ENCODE peak calls at places on chromosomes 13 and 19, in nine cellular contexts. One of them, this sample, is unnamed.

GRCh38 chr19:17394891-17395415 is 957 bp upstream of the CCDC194 start:
- DNase-seq in pulmonary artery endothelial cell: no peak
- DNase-seq in GF-D8: peak
- DNase-seq in NCI-H187: no peak
- DNase-seq in stimulated activated naive CD8-positive, alpha-beta T cell treated with anti-CD3 and anti-CD28 coated beads, Interleukin-15, Interleukin-2, amounts not matched to agents 100 U/mL and 50 U/mL, for 24 hours: peak
- DNase-seq in NCI-H526: peak
- DNase-seq in non-pigmented ciliary epithelial cell: no peak
- DNase-seq in K562: peak
- DNase-seq in GM12865: peak
- DNase-seq in this sample: peak

GRCh38 chr13:31441804-31442487 is 242.2 kb downstream of the B3GLCT start:
- DNase-seq in pulmonary artery endothelial cell: no peak
- DNase-seq in GF-D8: no peak
- DNase-seq in NCI-H187: no peak
- DNase-seq in stimulated activated naive CD8-positive, alpha-beta T cell treated with anti-CD3 and anti-CD28 coated beads, Interleukin-15, Interleukin-2, amounts not matched to agents 100 U/mL and 50 U/mL, for 24 hours: no peak
- DNase-seq in NCI-H526: no peak
- DNase-seq in non-pigmented ciliary epithelial cell: no peak
- DNase-seq in K562: no peak
- DNase-seq in GM12865: no peak
- DNase-seq in this sample: no peak

GRCh38 chr13:76014618-76015315 is 378.6 kb downstream of the LMO7 start:
- DNase-seq in pulmonary artery endothelial cell: no peak
- DNase-seq in GF-D8: no peak
- DNase-seq in NCI-H187: no peak
- DNase-seq in stimulated activated naive CD8-positive, alpha-beta T cell treated with anti-CD3 and anti-CD28 coated beads, Interleukin-15, Interleukin-2, amounts not matched to agents 100 U/mL and 50 U/mL, for 24 hours: no peak
- DNase-seq in NCI-H526: peak
- DNase-seq in non-pigmented ciliary epithelial cell: peak
- DNase-seq in K562: no peak
- DNase-seq in GM12865: no peak
- DNase-seq in this sample: peak

GRCh38 chr13:22726721-22727120 is 454.1 kb upstream of the SGCG start:
- DNase-seq in pulmonary artery endothelial cell: no peak
- DNase-seq in GF-D8: no peak
- DNase-seq in NCI-H187: no peak
- DNase-seq in stimulated activated naive CD8-positive, alpha-beta T cell treated with anti-CD3 and anti-CD28 coated beads, Interleukin-15, Interleukin-2, amounts not matched to agents 100 U/mL and 50 U/mL, for 24 hours: no peak
- DNase-seq in NCI-H526: no peak
- DNase-seq in non-pigmented ciliary epithelial cell: no peak
- DNase-seq in K562: no peak
- DNase-seq in GM12865: no peak
- DNase-seq in this sample: no peak

GRCh38 chr19:5828661-5829566 is 10.6 kb downstream of the FUT6 start:
- DNase-seq in pulmonary artery endothelial cell: no peak
- DNase-seq in GF-D8: no peak
- DNase-seq in NCI-H187: peak
- DNase-seq in stimulated activated naive CD8-positive, alpha-beta T cell treated with anti-CD3 and anti-CD28 coated beads, Interleukin-15, Interleukin-2, amounts not matched to agents 100 U/mL and 50 U/mL, for 24 hours: peak
- DNase-seq in NCI-H526: peak
- DNase-seq in non-pigmented ciliary epithelial cell: no peak
- DNase-seq in K562: peak
- DNase-seq in GM12865: peak
- DNase-seq in this sample: no peak

GRCh38 chr13:106533940-106534843 is 1.3 kb downstream of the EFNB2 start:
- DNase-seq in pulmonary artery endothelial cell: no peak
- DNase-seq in GF-D8: no peak
- DNase-seq in NCI-H187: no peak
- DNase-seq in stimulated activated naive CD8-positive, alpha-beta T cell treated with anti-CD3 and anti-CD28 coated beads, Interleukin-15, Interleukin-2, amounts not matched to agents 100 U/mL and 50 U/mL, for 24 hours: peak
- DNase-seq in NCI-H526: peak
- DNase-seq in non-pigmented ciliary epithelial cell: no peak
- DNase-seq in K562: no peak
- DNase-seq in GM12865: peak
- DNase-seq in this sample: no peak

GRCh38 chr13:97468331-97468730 is 34.4 kb downstream of the RAP2A start:
- DNase-seq in pulmonary artery endothelial cell: no peak
- DNase-seq in GF-D8: no peak
- DNase-seq in NCI-H187: no peak
- DNase-seq in stimulated activated naive CD8-positive, alpha-beta T cell treated with anti-CD3 and anti-CD28 coated beads, Interleukin-15, Interleukin-2, amounts not matched to agents 100 U/mL and 50 U/mL, for 24 hours: no peak
- DNase-seq in NCI-H526: no peak
- DNase-seq in non-pigmented ciliary epithelial cell: no peak
- DNase-seq in K562: no peak
- DNase-seq in GM12865: no peak
- DNase-seq in this sample: no peak

GRCh38 chr13:101474419-101474957 is 22.0 kb downstream of the ITGBL1 start:
- DNase-seq in pulmonary artery endothelial cell: no peak
- DNase-seq in GF-D8: no peak
- DNase-seq in NCI-H187: no peak
- DNase-seq in stimulated activated naive CD8-positive, alpha-beta T cell treated with anti-CD3 and anti-CD28 coated beads, Interleukin-15, Interleukin-2, amounts not matched to agents 100 U/mL and 50 U/mL, for 24 hours: no peak
- DNase-seq in NCI-H526: no peak
- DNase-seq in non-pigmented ciliary epithelial cell: no peak
- DNase-seq in K562: no peak
- DNase-seq in GM12865: no peak
- DNase-seq in this sample: peak

GRCh38 chr13:24502567-24503375 is 9.8 kb downstream of the PARP4 start:
- DNase-seq in pulmonary artery endothelial cell: no peak
- DNase-seq in GF-D8: no peak
- DNase-seq in NCI-H187: no peak
- DNase-seq in stimulated activated naive CD8-positive, alpha-beta T cell treated with anti-CD3 and anti-CD28 coated beads, Interleukin-15, Interleukin-2, amounts not matched to agents 100 U/mL and 50 U/mL, for 24 hours: no peak
- DNase-seq in NCI-H526: no peak
- DNase-seq in non-pigmented ciliary epithelial cell: no peak
- DNase-seq in K562: peak
- DNase-seq in GM12865: no peak
- DNase-seq in this sample: no peak

GRCh38 chr19:20051841-20052768 is 12.8 kb upstream of the ZNF682 start:
- DNase-seq in pulmonary artery endothelial cell: peak
- DNase-seq in GF-D8: peak
- DNase-seq in NCI-H187: peak
- DNase-seq in stimulated activated naive CD8-positive, alpha-beta T cell treated with anti-CD3 and anti-CD28 coated beads, Interleukin-15, Interleukin-2, amounts not matched to agents 100 U/mL and 50 U/mL, for 24 hours: peak
- DNase-seq in NCI-H526: peak
- DNase-seq in non-pigmented ciliary epithelial cell: peak
- DNase-seq in K562: peak
- DNase-seq in GM12865: peak
- DNase-seq in this sample: peak

GRCh38 chr13:20980420-20980819 is 77.9 kb upstream of the XPO4 start:
- DNase-seq in pulmonary artery endothelial cell: no peak
- DNase-seq in GF-D8: peak
- DNase-seq in NCI-H187: no peak
- DNase-seq in stimulated activated naive CD8-positive, alpha-beta T cell treated with anti-CD3 and anti-CD28 coated beads, Interleukin-15, Interleukin-2, amounts not matched to agents 100 U/mL and 50 U/mL, for 24 hours: no peak
- DNase-seq in NCI-H526: no peak
- DNase-seq in non-pigmented ciliary epithelial cell: no peak
- DNase-seq in K562: no peak
- DNase-seq in GM12865: no peak
- DNase-seq in this sample: no peak